ENCODE peak calls at places on chromosomes 4 and X, in five cellular contexts. One of them, this sample, is unnamed.
A peak's percentile ranks its signal among the peaks of the same experiment; 100 is the strongest.

GRCh38 chrX:46587158-46587557 is 13.6 kb downstream of the CHST7 start:
- DNase-seq in fibroblast of lung: no peak
- DNase-seq in retinal pigment epithelial cell: no peak
- DNase-seq in IMR-90: peak; percentile 66
- DNase-seq in transverse colon: no peak
- DNase-seq in this sample: no peak

GRCh38 chr4:139416073-139416673 is 37.7 kb upstream of the RAB33B start:
- DNase-seq in IMR-90: peak; percentile 67
- DNase-seq in transverse colon: no peak
- DNase-seq in fibroblast of lung: peak; percentile 71
- DNase-seq in retinal pigment epithelial cell: no peak
- DNase-seq in this sample: peak; percentile 2

GRCh38 chr4:56681158-56681848 is at the start of gene HOPX:
- DNase-seq in IMR-90: no peak
- DNase-seq in transverse colon: peak; percentile 21
- DNase-seq in retinal pigment epithelial cell: no peak
- DNase-seq in fibroblast of lung: peak; percentile 33
- DNase-seq in this sample: peak; percentile 19

GRCh38 chr4:123939621-123940020 is 543.0 kb downstream of the SPRY1 start:
- DNase-seq in IMR-90: peak; percentile 88
- DNase-seq in retinal pigment epithelial cell: no peak
- DNase-seq in transverse colon: no peak
- DNase-seq in fibroblast of lung: peak; percentile 85
- DNase-seq in this sample: peak; percentile 76

GRCh38 chr4:106258145-106259045 is 57.6 kb downstream of the TBCK start:
- DNase-seq in fibroblast of lung: no peak
- DNase-seq in transverse colon: no peak
- DNase-seq in retinal pigment epithelial cell: no peak
- DNase-seq in IMR-90: peak; percentile 7
- DNase-seq in this sample: no peak

GRCh38 chr4:98290511-98290910 is 29.3 kb downstream of the RAP1GDS1 start:
- DNase-seq in retinal pigment epithelial cell: peak; percentile 2
- DNase-seq in transverse colon: no peak
- DNase-seq in fibroblast of lung: peak; percentile 82
- DNase-seq in IMR-90: peak; percentile 77
- DNase-seq in this sample: no peak

GRCh38 chrX:115642895-115643530 is 82.0 kb downstream of the PLS3 start:
- DNase-seq in transverse colon: peak; percentile 14
- DNase-seq in fibroblast of lung: peak; percentile 77
- DNase-seq in retinal pigment epithelial cell: no peak
- DNase-seq in IMR-90: peak; percentile 77
- DNase-seq in this sample: no peak

GRCh38 chr4:15901996-15902395 is 36.5 kb downstream of the FGFBP1 start:
- DNase-seq in transverse colon: no peak
- DNase-seq in fibroblast of lung: no peak
- DNase-seq in IMR-90: no peak
- DNase-seq in retinal pigment epithelial cell: no peak
- DNase-seq in this sample: no peak

GRCh38 chr4:123952530-123953274 is 556.1 kb downstream of the SPRY1 start:
- DNase-seq in fibroblast of lung: peak; percentile 60
- DNase-seq in retinal pigment epithelial cell: no peak
- DNase-seq in transverse colon: no peak
- DNase-seq in IMR-90: peak; percentile 47
- DNase-seq in this sample: no peak

GRCh38 chrX:47562615-47563243 is 1.7 kb downstream of the ARAF start:
- DNase-seq in fibroblast of lung: no peak
- DNase-seq in transverse colon: no peak
- DNase-seq in retinal pigment epithelial cell: no peak
- DNase-seq in IMR-90: no peak
- DNase-seq in this sample: no peak

GRCh38 chr4:67437974-67438713 is 107.2 kb downstream of the CENPC start:
- DNase-seq in IMR-90: peak; percentile 85
- DNase-seq in transverse colon: no peak
- DNase-seq in retinal pigment epithelial cell: peak; percentile 44
- DNase-seq in fibroblast of lung: peak; percentile 76
- DNase-seq in this sample: no peak

GRCh38 chr4:100609810-100610209 is 92.0 kb upstream of the EMCN start:
- DNase-seq in fibroblast of lung: no peak
- DNase-seq in retinal pigment epithelial cell: no peak
- DNase-seq in IMR-90: no peak
- DNase-seq in transverse colon: no peak
- DNase-seq in this sample: no peak

GRCh38 chrX:133380882-133381619 is 34.2 kb downstream of the GPC4 start:
- DNase-seq in fibroblast of lung: no peak
- DNase-seq in IMR-90: no peak
- DNase-seq in transverse colon: no peak
- DNase-seq in retinal pigment epithelial cell: no peak
- DNase-seq in this sample: no peak

GRCh38 chrX:78555401-78555980 is 103.6 kb downstream of the RTL3 start:
- DNase-seq in retinal pigment epithelial cell: no peak
- DNase-seq in IMR-90: no peak
- DNase-seq in fibroblast of lung: peak; percentile 2
- DNase-seq in transverse colon: no peak
- DNase-seq in this sample: no peak

GRCh38 chrX:11412715-11413623 is 119.8 kb downstream of the AMELX start:
- DNase-seq in IMR-90: no peak
- DNase-seq in retinal pigment epithelial cell: no peak
- DNase-seq in fibroblast of lung: no peak
- DNase-seq in transverse colon: no peak
- DNase-seq in this sample: no peak

GRCh38 chr4:111512081-111512774 is 633.0 kb upstream of the FAM241A start:
- DNase-seq in fibroblast of lung: peak; percentile 85
- DNase-seq in transverse colon: no peak
- DNase-seq in retinal pigment epithelial cell: peak; percentile 30
- DNase-seq in IMR-90: peak; percentile 95
- DNase-seq in this sample: peak; percentile 50

GRCh38 chr4:142353149-142353738 is 492.9 kb downstream of the INPP4B start:
- DNase-seq in fibroblast of lung: peak; percentile 88
- DNase-seq in retinal pigment epithelial cell: peak; percentile 61
- DNase-seq in transverse colon: no peak
- DNase-seq in IMR-90: peak; percentile 80
- DNase-seq in this sample: peak; percentile 31

GRCh38 chrX:30887721-30888120 is 1.3 kb downstream of the TAB3 start:
- DNase-seq in transverse colon: no peak
- DNase-seq in IMR-90: no peak
- DNase-seq in fibroblast of lung: no peak
- DNase-seq in retinal pigment epithelial cell: no peak
- DNase-seq in this sample: no peak

GRCh38 chrX:118975831-118976598 is 1.6 kb downstream of the LONRF3 start:
- DNase-seq in IMR-90: peak; percentile 3
- DNase-seq in transverse colon: peak; percentile 78
- DNase-seq in retinal pigment epithelial cell: no peak
- DNase-seq in fibroblast of lung: peak; percentile 19
- DNase-seq in this sample: no peak

GRCh38 chrX:118977424-118977823 is 3.0 kb downstream of the LONRF3 start:
- DNase-seq in transverse colon: no peak
- DNase-seq in IMR-90: no peak
- DNase-seq in retinal pigment epithelial cell: no peak
- DNase-seq in fibroblast of lung: no peak
- DNase-seq in this sample: no peak

GRCh38 chrX:118978451-118978850 is 4.0 kb downstream of the LONRF3 start:
- DNase-seq in transverse colon: no peak
- DNase-seq in fibroblast of lung: no peak
- DNase-seq in IMR-90: no peak
- DNase-seq in retinal pigment epithelial cell: no peak
- DNase-seq in this sample: no peak

GRCh38 chrX:118974908-118975671 is 672 bp downstream of the LONRF3 start:
- DNase-seq in retinal pigment epithelial cell: no peak
- DNase-seq in transverse colon: peak; percentile 58
- DNase-seq in fibroblast of lung: no peak
- DNase-seq in IMR-90: no peak
- DNase-seq in this sample: no peak

DNA sequence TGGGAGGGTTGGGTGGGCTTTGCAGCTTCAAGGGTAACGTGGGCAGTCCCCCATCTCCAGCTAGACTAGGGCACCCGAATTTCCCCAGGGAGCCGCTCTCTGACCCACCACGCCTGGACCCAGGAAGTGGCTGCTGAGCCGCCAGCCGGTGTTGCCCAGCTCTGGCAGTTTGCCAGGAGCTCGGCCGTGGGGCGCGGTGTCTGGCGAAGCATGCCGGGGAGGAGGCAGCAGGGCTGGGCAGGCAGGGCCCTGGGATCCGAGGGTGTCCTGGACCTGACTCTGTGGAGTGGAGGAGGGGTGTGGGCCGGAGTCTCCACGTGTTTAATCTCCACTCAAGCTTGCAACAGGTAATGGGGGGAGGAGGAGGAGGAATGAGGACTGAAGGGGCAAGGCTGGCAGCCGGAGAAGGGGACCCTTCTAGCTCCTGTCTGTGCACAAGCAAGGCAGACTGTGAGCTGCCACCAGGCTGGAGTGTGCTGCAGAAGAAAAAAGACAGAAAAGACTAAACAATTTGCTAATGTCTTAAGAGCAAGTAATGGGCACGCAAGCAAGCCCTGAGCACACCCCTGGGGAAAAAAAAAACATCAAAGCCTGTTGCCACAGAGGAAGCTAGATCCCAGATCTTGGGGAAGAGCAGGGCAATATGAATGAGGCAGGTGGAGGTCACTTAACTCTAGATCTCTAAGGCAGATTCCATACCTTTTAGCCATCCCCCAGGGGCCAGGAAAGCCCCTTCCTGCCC is 2.4 kb downstream of the LONRF3 start:
- DNase-seq in transverse colon: peak; percentile 82
- DNase-seq in fibroblast of lung: no peak
- DNase-seq in retinal pigment epithelial cell: no peak
- DNase-seq in IMR-90: no peak
- DNase-seq in this sample: no peak
- H3K4me3 ChIP-seq in transverse colon: peak overlapping the region; percentile 66
- H3K4me3 ChIP-seq in fibroblast of lung: no peak overlapping the region
- H3K4me3 ChIP-seq in retinal pigment epithelial cell: peak overlapping the region; percentile 47
- H3K4me3 ChIP-seq in IMR-90: no peak overlapping the region
- H3K4me3 ChIP-seq in this sample: peak overlapping the region; percentile 41

DNA sequence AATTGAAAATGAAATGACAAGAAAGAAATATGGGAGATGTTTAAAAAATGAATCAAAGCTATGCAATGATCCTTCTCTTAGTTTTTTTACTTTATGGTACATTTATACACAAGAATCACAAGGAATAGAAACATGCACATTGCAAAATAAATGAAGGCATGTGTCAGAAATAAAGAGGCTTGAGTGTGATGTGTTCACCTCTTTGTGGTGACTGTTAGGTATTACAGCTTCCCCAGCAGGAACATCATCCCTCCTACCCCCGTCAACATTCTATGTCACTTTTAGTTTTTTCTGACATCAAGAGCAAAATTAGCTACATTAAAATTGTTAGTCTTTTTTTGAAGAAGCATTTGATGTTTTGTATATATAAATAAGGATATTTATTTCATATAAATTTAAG is 214.8 kb downstream of the SLC4A4 start:
- DNase-seq in transverse colon: no peak
- DNase-seq in IMR-90: peak; percentile 64
- DNase-seq in retinal pigment epithelial cell: peak; percentile 17
- DNase-seq in fibroblast of lung: peak; percentile 68
- DNase-seq in this sample: no peak
- TF ChIP-seq CTCF in transverse colon: peak; percentile 52
- TF ChIP-seq CTCF in IMR-90: peak; percentile 63
- TF ChIP-seq CTCF in retinal pigment epithelial cell: peak; percentile 66
- TF ChIP-seq CTCF in fibroblast of lung: peak; percentile 60
- TF ChIP-seq CTCF in this sample: peak; percentile 68

GRCh38 chrX:154019061-154019621 is 561 bp downstream of the IRAK1 start:
- DNase-seq in IMR-90: no peak
- DNase-seq in transverse colon: peak; percentile 21
- DNase-seq in retinal pigment epithelial cell: no peak
- DNase-seq in fibroblast of lung: no peak
- DNase-seq in this sample: no peak

GRCh38 chrX:154019633-154020499 is at the start of gene IRAK1:
- DNase-seq in IMR-90: peak; percentile 52
- DNase-seq in retinal pigment epithelial cell: no peak
- DNase-seq in fibroblast of lung: peak; percentile 52
- DNase-seq in transverse colon: peak; percentile 67
- DNase-seq in this sample: no peak

GRCh38 chrX:154017766-154018517 is 1.8 kb downstream of the IRAK1 start:
- DNase-seq in retinal pigment epithelial cell: no peak
- DNase-seq in IMR-90: no peak
- DNase-seq in fibroblast of lung: no peak
- DNase-seq in transverse colon: no peak
- DNase-seq in this sample: no peak

GRCh38 chrX:154020500-154021115 is 906 bp upstream of the IRAK1 start:
- DNase-seq in retinal pigment epithelial cell: no peak
- DNase-seq in IMR-90: no peak
- DNase-seq in fibroblast of lung: no peak
- DNase-seq in transverse colon: no peak
- DNase-seq in this sample: no peak

GRCh38 chrX:154018518-154019060 is 1.1 kb downstream of the IRAK1 start:
- DNase-seq in IMR-90: no peak
- DNase-seq in retinal pigment epithelial cell: no peak
- DNase-seq in transverse colon: no peak
- DNase-seq in fibroblast of lung: no peak
- DNase-seq in this sample: no peak
- H3K4me3 ChIP-seq in IMR-90: peak overlapping the region; percentile 59
- H3K4me3 ChIP-seq in retinal pigment epithelial cell: peak overlapping the region; percentile 51
- H3K4me3 ChIP-seq in transverse colon: peak overlapping the region; percentile 60
- H3K4me3 ChIP-seq in fibroblast of lung: peak overlapping the region; percentile 56
- H3K4me3 ChIP-seq in this sample: peak overlapping the region; percentile 59

GRCh38 chr4:182859730-182860129 is 57.5 kb downstream of the DCTD start:
- DNase-seq in fibroblast of lung: no peak
- DNase-seq in IMR-90: no peak
- DNase-seq in transverse colon: no peak
- DNase-seq in retinal pigment epithelial cell: no peak
- DNase-seq in this sample: no peak

GRCh38 chr4:182863501-182863900 is 53.7 kb downstream of the DCTD start:
- DNase-seq in transverse colon: no peak
- DNase-seq in fibroblast of lung: no peak
- DNase-seq in IMR-90: no peak
- DNase-seq in retinal pigment epithelial cell: no peak
- DNase-seq in this sample: no peak

GRCh38 chr4:182862921-182863320 is 54.3 kb downstream of the DCTD start:
- DNase-seq in transverse colon: peak; percentile 53
- DNase-seq in IMR-90: no peak
- DNase-seq in fibroblast of lung: no peak
- DNase-seq in retinal pigment epithelial cell: peak; percentile 9
- DNase-seq in this sample: no peak

GRCh38 chr4:182861346-182861745 is 55.8 kb downstream of the DCTD start:
- DNase-seq in fibroblast of lung: no peak
- DNase-seq in retinal pigment epithelial cell: no peak
- DNase-seq in transverse colon: no peak
- DNase-seq in IMR-90: no peak
- DNase-seq in this sample: no peak

DNA sequence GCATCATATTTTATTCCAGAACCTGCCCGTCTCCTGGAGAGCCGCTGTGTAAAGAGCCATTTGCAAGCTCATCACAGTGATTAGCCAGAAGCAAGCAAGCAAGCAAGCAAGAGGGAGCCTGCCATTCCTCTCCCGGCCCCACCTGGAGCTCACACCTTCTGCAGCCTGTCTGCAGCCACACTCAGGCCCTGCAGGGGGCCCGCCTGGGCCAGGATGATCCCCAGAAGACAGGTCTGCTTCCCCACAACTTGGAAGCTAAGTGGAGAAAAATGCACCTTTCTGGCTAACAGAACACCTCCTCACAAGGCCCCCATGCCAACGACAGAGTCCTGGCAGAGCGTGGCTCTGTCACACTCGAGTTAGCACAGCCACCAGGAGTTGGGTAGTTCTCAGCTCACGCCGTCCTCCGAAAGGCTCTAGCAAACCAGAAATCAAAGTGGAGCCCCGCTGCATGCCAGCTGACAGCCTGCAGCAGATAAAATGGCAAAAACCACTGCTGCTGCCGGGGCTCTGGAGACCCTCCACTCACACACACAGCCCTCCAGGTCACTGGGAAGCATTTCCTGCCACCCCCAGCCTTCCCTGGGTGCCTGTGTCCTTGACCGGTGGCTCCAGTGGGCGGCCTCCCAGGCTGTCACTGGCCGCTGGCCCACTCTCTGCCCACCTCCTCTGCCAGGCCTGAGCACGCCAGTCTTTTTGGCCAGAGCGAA is 54.9 kb downstream of the DCTD start:
- DNase-seq in IMR-90: no peak
- DNase-seq in transverse colon: no peak
- DNase-seq in fibroblast of lung: no peak
- DNase-seq in retinal pigment epithelial cell: no peak
- DNase-seq in this sample: no peak
- TF ChIP-seq CTCF in IMR-90: no peak
- TF ChIP-seq CTCF in transverse colon: no peak
- TF ChIP-seq CTCF in fibroblast of lung: no peak
- TF ChIP-seq CTCF in retinal pigment epithelial cell: peak; percentile 15
- TF ChIP-seq CTCF in this sample: peak; percentile 42

This sample was measured in kidney epithelial cell.